ENCODE peak calls at places on chromosome 12, in eight cellular contexts. F is heart right ventricle; Q is GM12878; V is CD4-positive, alpha-beta memory T cell; E is HepG2; B is testis; X is neural progenitor cell; N is SK-N-SH. J is an unnamed sample. For H3K4me1, the result is how much of the 10 kb centered on the place peaks cover.

GRCh38 chr12:124763594-124763979 is 100.1 kb downstream of the SCARB1 start:
- DNase-seq in F (no peak), Q (no peak), V (no peak), E (no peak), B (no peak), X (no peak), N (no peak), J (no peak)

GRCh38 chr12:92297932-92298681 is 152.5 kb upstream of the BTG1 start:
- DNase-seq in F (no peak), Q (no peak), V (peak), E (no peak), B (no peak), X (no peak), N (no peak), J (peak)

GRCh38 chr12:6788972-6789905 is at the start of gene CD4:
- DNase-seq in F (peak), Q (no peak), V (peak), E (no peak), B (peak), X (no peak), N (no peak), J (no peak)

GRCh38 chr12:125132698-125133400 is 67.6 kb downstream of the AACS start:
- DNase-seq in F (no peak), Q (no peak), V (no peak), E (no peak), B (no peak), X (no peak), N (no peak), J (no peak)

GRCh38 chr12:104615048-104615561 is 158.4 kb downstream of the CHST11 start:
- DNase-seq in F (peak), Q (no peak), V (no peak), E (no peak), B (no peak), X (no peak), N (no peak), J (no peak)

GRCh38 chr12:104680070-104680469 is 223.3 kb downstream of the CHST11 start:
- DNase-seq in F (no peak), Q (peak), V (peak), E (peak), B (no peak), X (peak), N (peak), J (peak)

GRCh38 chr12:88310069-88310468 is 168.0 kb downstream of the TMTC3 start:
- DNase-seq in F (no peak), Q (no peak), V (no peak), E (no peak), B (no peak), X (no peak), N (no peak), J (no peak)

GRCh38 chr12:43758247-43758727 is 303 bp downstream of the PUS7L start:
- DNase-seq in F (no peak), Q (peak), V (no peak), E (peak), B (peak), X (peak), N (peak), J (peak)

GRCh38 chr12:126493366-126494108 is 1428.3 kb downstream of the AACS start:
- DNase-seq in F (no peak), Q (no peak), V (no peak), E (no peak), B (no peak), X (no peak), N (peak), J (no peak)

GRCh38 chr12:76135456-76135855 is 51.0 kb upstream of the NAP1L1 start:
- DNase-seq in F (no peak), Q (no peak), V (no peak), E (no peak), B (no peak), X (no peak), N (no peak), J (no peak)

GRCh38 chr12:105018001-105018400 is 31.9 kb downstream of the NOPCHAP1 start:
- DNase-seq in F (no peak), Q (no peak), V (no peak), E (no peak), B (no peak), X (no peak), N (no peak), J (no peak)

GRCh38 chr12:48629541-48629940 is 52.5 kb downstream of the KANSL2 start:
- DNase-seq in F (no peak), Q (no peak), V (no peak), E (no peak), B (no peak), X (no peak), N (no peak), J (no peak)

GRCh38 chr12:27946396-27946795 is 26.1 kb downstream of the PTHLH start:
- DNase-seq in F (no peak), Q (no peak), V (no peak), E (no peak), B (no peak), X (no peak), N (no peak), J (no peak)

GRCh38 chr12:460301-461230 is 827 bp downstream of the B4GALNT3 start:
- DNase-seq in F (peak), Q (no peak), V (peak), E (no peak), B (peak), X (peak), N (peak), J (peak)

GRCh38 chr12:45050331-45050750 is 558 bp downstream of the DBX2 start:
- DNase-seq in F (no peak), Q (no peak), V (no peak), E (no peak), B (peak), X (peak), N (no peak), J (no peak)

GRCh38 chr12:70664463-70664862 is 27.2 kb upstream of the PTPRB start:
- DNase-seq in F (no peak), Q (no peak), V (no peak), E (no peak), B (no peak), X (peak), N (peak), J (no peak)

GRCh38 chr12:11877869-11878780 is 192.6 kb upstream of the BCL2L14 start:
- DNase-seq in F (no peak), Q (no peak), V (no peak), E (no peak), B (peak), X (peak), N (peak), J (peak)

GRCh38 chr12:116210131-116210530 is 67.4 kb downstream of the MED13L start:
- DNase-seq in F (no peak), Q (no peak), V (no peak), E (no peak), B (no peak), X (no peak), N (no peak), J (no peak)
- H3K4me1 ChIP-seq in F (half or more), Q (under half), V (half or more), E (under half), B (under half), X (half or more), N (under half), J (under half)

DNA sequence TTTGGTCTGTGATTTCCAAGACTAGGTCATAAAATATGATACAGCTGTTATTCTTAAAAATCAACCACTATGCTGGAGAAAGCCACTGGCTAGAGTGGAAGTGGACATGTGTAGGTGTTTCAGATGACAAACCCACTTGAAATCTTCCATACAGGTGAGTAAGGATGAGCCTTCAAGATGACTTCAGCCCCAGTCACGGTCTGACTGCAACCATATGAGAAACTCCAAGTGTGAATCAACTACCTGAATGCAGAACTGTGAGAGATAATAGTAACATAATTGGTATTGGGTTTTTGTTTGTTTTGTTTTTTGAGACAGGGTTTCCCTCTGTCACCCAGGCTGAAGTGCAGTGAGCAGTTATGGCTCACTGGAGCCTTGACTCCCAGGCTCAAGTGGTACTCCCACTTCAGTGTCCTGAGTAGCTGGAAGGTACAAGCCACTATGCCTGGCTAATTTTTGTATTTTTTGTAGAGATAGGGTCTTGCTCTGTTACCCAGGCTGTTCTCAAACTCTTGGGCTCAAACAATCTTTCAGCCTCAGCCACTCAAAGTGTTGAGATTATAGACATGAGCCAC is 273.3 kb upstream of the LRIG3 start:
- DNase-seq in F (no peak), Q (no peak), V (no peak), E (no peak), B (no peak), X (no peak), N (no peak), J (no peak)
- H3K27ac ChIP-seq in F (no peak), Q (no peak), V (no peak), E (no peak), B (no peak), X (no peak), N (no peak), J (no peak)

GRCh38 chr12:14958361-14959125 is 2.9 kb downstream of the ARHGDIB start:
- DNase-seq in F (no peak), Q (no peak), V (no peak), E (no peak), B (no peak), X (no peak), N (no peak), J (no peak)
- H3K4me1 ChIP-seq in F (half or more), Q (under half), V (half or more), E (under half), B (under half), X (under half), N (under half), J (under half)

GRCh38 chr12:95202691-95203476 is 14.4 kb downstream of the FGD6 start:
- DNase-seq in F (no peak), Q (no peak), V (no peak), E (no peak), B (no peak), X (no peak), N (no peak), J (no peak)

GRCh38 chr12:95205016-95205415 is 12.3 kb downstream of the FGD6 start:
- DNase-seq in F (no peak), Q (no peak), V (no peak), E (no peak), B (no peak), X (no peak), N (no peak), J (no peak)

GRCh38 chr12:95205685-95206084 is 11.6 kb downstream of the FGD6 start:
- DNase-seq in F (no peak), Q (no peak), V (no peak), E (no peak), B (peak), X (peak), N (no peak), J (no peak)

GRCh38 chr12:95203477-95203843 is 13.8 kb downstream of the FGD6 start:
- DNase-seq in F (no peak), Q (no peak), V (no peak), E (no peak), B (no peak), X (no peak), N (no peak), J (no peak)

DNA sequence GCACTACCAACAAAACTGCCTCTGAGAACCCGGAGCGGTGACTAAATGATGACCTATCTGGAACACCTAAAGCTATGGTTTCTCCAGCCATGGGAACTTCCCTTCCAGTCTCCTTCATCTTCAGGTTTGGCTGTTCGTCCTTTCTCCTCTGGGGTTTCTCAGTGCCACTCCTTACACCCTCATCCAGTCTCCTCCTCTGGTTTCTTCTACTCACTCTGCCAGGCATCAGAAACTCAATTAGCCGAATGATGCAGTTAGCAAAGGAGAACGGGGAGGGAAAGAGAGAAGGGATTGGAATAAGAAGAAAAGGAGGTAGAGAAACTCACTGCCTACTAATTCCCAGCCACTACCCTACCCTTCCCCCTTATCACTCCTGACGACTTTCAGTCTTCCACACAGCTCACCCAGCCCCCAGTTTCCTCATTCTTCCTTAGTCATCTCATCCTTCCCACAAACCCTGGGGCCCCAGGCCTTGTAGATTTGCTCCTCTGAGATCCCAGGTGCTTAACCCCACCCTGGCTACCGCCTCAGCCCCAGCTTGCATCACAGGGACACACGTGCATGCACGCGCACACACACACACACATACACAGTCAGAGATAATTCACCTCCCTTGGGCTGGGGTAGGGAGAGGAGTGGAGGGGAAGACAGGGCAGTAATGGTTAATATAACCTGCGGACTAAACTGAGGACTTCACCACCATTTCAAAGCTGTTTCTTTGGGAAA is 13.0 kb downstream of the FGD6 start:
- DNase-seq in F (no peak), Q (no peak), V (no peak), E (no peak), B (no peak), X (peak), N (no peak), J (peak)
- H3K27ac ChIP-seq in F (peak), Q (peak), V (no peak), E (no peak), B (peak), X (peak), N (peak), J (peak)

GRCh38 chr12:49750027-49750977 is 8.9 kb downstream of the TMBIM6 start:
- DNase-seq in F (no peak), Q (peak), V (peak), E (peak), B (no peak), X (peak), N (no peak), J (peak)
- H3K4me1 ChIP-seq in F (half or more), Q (under half), V (half or more), E (half or more), B (under half), X (under half), N (under half), J (under half)

DNA sequence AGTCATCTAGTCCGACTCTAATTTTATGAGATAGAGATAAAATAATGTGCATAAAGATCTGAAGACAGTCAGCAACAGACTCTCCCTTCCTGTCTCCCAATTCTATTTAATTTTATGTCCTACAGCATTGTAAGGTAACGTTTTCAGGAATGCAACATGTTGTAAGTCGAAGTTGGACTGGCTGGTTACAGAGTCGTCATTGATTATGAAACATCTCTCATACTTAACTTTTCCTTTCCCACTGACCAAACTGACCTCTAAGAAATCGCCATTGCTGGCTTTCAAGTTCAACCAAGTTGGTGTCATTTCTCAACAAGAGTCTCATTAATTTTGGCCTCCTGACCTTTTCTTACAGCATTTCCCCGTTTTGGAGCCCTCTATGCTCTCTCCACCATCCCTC is 4.9 kb upstream of the RIC8B start:
- DNase-seq in F (no peak), Q (no peak), V (no peak), E (no peak), B (no peak), X (no peak), N (no peak), J (no peak)
- H3K27ac ChIP-seq in F (no peak), Q (no peak), V (no peak), E (no peak), B (no peak), X (no peak), N (no peak), J (no peak)